ENCODE peak calls at places on chromosomes 6 and 20, in ten cellular contexts. One of them, this sample, is unnamed.

GRCh38 chr6:548091-548490 is 108.8 kb downstream of the HUS1B start:
- DNase-seq in activated CD4-positive, alpha-beta T cell treated with anti-CD3 and anti-CD28 coated beads, Interleukin-2, amount 50 U/mL, for 1 hour: no peak
- DNase-seq in stimulated activated naive CD8-positive, alpha-beta T cell treated with anti-CD3 and anti-CD28 coated beads, Interleukin-15, Interleukin-2, amounts not matched to agents 100 U/mL and 50 U/mL, for 24 hours: no peak
- DNase-seq in C1 segment of cervical spinal cord: no peak
- DNase-seq in CD4-positive, CD25-positive, alpha-beta regulatory T cell: no peak
- DNase-seq in activated naive CD4-positive, alpha-beta T cell treated with anti-CD3 and anti-CD28 coated beads for 36 hours: peak
- DNase-seq in progenitor cell of endocrine pancreas: no peak
- DNase-seq in psoas muscle: no peak
- DNase-seq in left colon: no peak
- DNase-seq in HCEC 1CT: no peak
- DNase-seq in this sample: no peak

GRCh38 chr6:33826537-33826936 is 22.7 kb upstream of the MLN start:
- DNase-seq in psoas muscle: no peak
- DNase-seq in stimulated activated naive CD8-positive, alpha-beta T cell treated with anti-CD3 and anti-CD28 coated beads, Interleukin-15, Interleukin-2, amounts not matched to agents 100 U/mL and 50 U/mL, for 24 hours: no peak
- DNase-seq in activated CD4-positive, alpha-beta T cell treated with anti-CD3 and anti-CD28 coated beads, Interleukin-2, amount 50 U/mL, for 1 hour: no peak
- DNase-seq in left colon: no peak
- DNase-seq in CD4-positive, CD25-positive, alpha-beta regulatory T cell: no peak
- DNase-seq in progenitor cell of endocrine pancreas: no peak
- DNase-seq in activated naive CD4-positive, alpha-beta T cell treated with anti-CD3 and anti-CD28 coated beads for 36 hours: no peak
- DNase-seq in HCEC 1CT: no peak
- DNase-seq in C1 segment of cervical spinal cord: no peak
- DNase-seq in this sample: no peak

GRCh38 chr6:118993803-118994231 is 58.9 kb upstream of the MCM9 start:
- DNase-seq in HCEC 1CT: no peak
- DNase-seq in progenitor cell of endocrine pancreas: no peak
- DNase-seq in psoas muscle: no peak
- DNase-seq in C1 segment of cervical spinal cord: no peak
- DNase-seq in activated CD4-positive, alpha-beta T cell treated with anti-CD3 and anti-CD28 coated beads, Interleukin-2, amount 50 U/mL, for 1 hour: no peak
- DNase-seq in left colon: no peak
- DNase-seq in stimulated activated naive CD8-positive, alpha-beta T cell treated with anti-CD3 and anti-CD28 coated beads, Interleukin-15, Interleukin-2, amounts not matched to agents 100 U/mL and 50 U/mL, for 24 hours: no peak
- DNase-seq in CD4-positive, CD25-positive, alpha-beta regulatory T cell: no peak
- DNase-seq in activated naive CD4-positive, alpha-beta T cell treated with anti-CD3 and anti-CD28 coated beads for 36 hours: no peak
- DNase-seq in this sample: no peak

GRCh38 chr20:14189794-14190402 is 147.5 kb downstream of the FLRT3 start:
- DNase-seq in activated naive CD4-positive, alpha-beta T cell treated with anti-CD3 and anti-CD28 coated beads for 36 hours: no peak
- DNase-seq in psoas muscle: no peak
- DNase-seq in activated CD4-positive, alpha-beta T cell treated with anti-CD3 and anti-CD28 coated beads, Interleukin-2, amount 50 U/mL, for 1 hour: no peak
- DNase-seq in HCEC 1CT: peak
- DNase-seq in C1 segment of cervical spinal cord: no peak
- DNase-seq in progenitor cell of endocrine pancreas: no peak
- DNase-seq in CD4-positive, CD25-positive, alpha-beta regulatory T cell: no peak
- DNase-seq in stimulated activated naive CD8-positive, alpha-beta T cell treated with anti-CD3 and anti-CD28 coated beads, Interleukin-15, Interleukin-2, amounts not matched to agents 100 U/mL and 50 U/mL, for 24 hours: no peak
- DNase-seq in left colon: no peak
- DNase-seq in this sample: peak

GRCh38 chr6:52352239-52353008 is 9.5 kb upstream of the PAQR8 start:
- DNase-seq in psoas muscle: no peak
- DNase-seq in CD4-positive, CD25-positive, alpha-beta regulatory T cell: no peak
- DNase-seq in stimulated activated naive CD8-positive, alpha-beta T cell treated with anti-CD3 and anti-CD28 coated beads, Interleukin-15, Interleukin-2, amounts not matched to agents 100 U/mL and 50 U/mL, for 24 hours: no peak
- DNase-seq in HCEC 1CT: peak
- DNase-seq in progenitor cell of endocrine pancreas: no peak
- DNase-seq in left colon: no peak
- DNase-seq in activated CD4-positive, alpha-beta T cell treated with anti-CD3 and anti-CD28 coated beads, Interleukin-2, amount 50 U/mL, for 1 hour: no peak
- DNase-seq in C1 segment of cervical spinal cord: no peak
- DNase-seq in activated naive CD4-positive, alpha-beta T cell treated with anti-CD3 and anti-CD28 coated beads for 36 hours: no peak
- DNase-seq in this sample: peak

GRCh38 chr6:104596091-104596490 is 263.6 kb downstream of the HACE1 start:
- DNase-seq in left colon: no peak
- DNase-seq in HCEC 1CT: no peak
- DNase-seq in C1 segment of cervical spinal cord: no peak
- DNase-seq in stimulated activated naive CD8-positive, alpha-beta T cell treated with anti-CD3 and anti-CD28 coated beads, Interleukin-15, Interleukin-2, amounts not matched to agents 100 U/mL and 50 U/mL, for 24 hours: no peak
- DNase-seq in psoas muscle: no peak
- DNase-seq in CD4-positive, CD25-positive, alpha-beta regulatory T cell: no peak
- DNase-seq in activated CD4-positive, alpha-beta T cell treated with anti-CD3 and anti-CD28 coated beads, Interleukin-2, amount 50 U/mL, for 1 hour: no peak
- DNase-seq in progenitor cell of endocrine pancreas: no peak
- DNase-seq in activated naive CD4-positive, alpha-beta T cell treated with anti-CD3 and anti-CD28 coated beads for 36 hours: no peak
- DNase-seq in this sample: no peak

GRCh38 chr20:48761023-48761785 is 66.6 kb downstream of the PREX1 start:
- DNase-seq in activated naive CD4-positive, alpha-beta T cell treated with anti-CD3 and anti-CD28 coated beads for 36 hours: peak
- DNase-seq in HCEC 1CT: no peak
- DNase-seq in C1 segment of cervical spinal cord: no peak
- DNase-seq in activated CD4-positive, alpha-beta T cell treated with anti-CD3 and anti-CD28 coated beads, Interleukin-2, amount 50 U/mL, for 1 hour: peak
- DNase-seq in progenitor cell of endocrine pancreas: no peak
- DNase-seq in psoas muscle: no peak
- DNase-seq in CD4-positive, CD25-positive, alpha-beta regulatory T cell: peak
- DNase-seq in stimulated activated naive CD8-positive, alpha-beta T cell treated with anti-CD3 and anti-CD28 coated beads, Interleukin-15, Interleukin-2, amounts not matched to agents 100 U/mL and 50 U/mL, for 24 hours: peak
- DNase-seq in left colon: peak
- DNase-seq in this sample: no peak

GRCh38 chr6:148521586-148521985 is 178.9 kb downstream of the SASH1 start:
- DNase-seq in activated CD4-positive, alpha-beta T cell treated with anti-CD3 and anti-CD28 coated beads, Interleukin-2, amount 50 U/mL, for 1 hour: no peak
- DNase-seq in HCEC 1CT: peak
- DNase-seq in psoas muscle: no peak
- DNase-seq in activated naive CD4-positive, alpha-beta T cell treated with anti-CD3 and anti-CD28 coated beads for 36 hours: no peak
- DNase-seq in stimulated activated naive CD8-positive, alpha-beta T cell treated with anti-CD3 and anti-CD28 coated beads, Interleukin-15, Interleukin-2, amounts not matched to agents 100 U/mL and 50 U/mL, for 24 hours: no peak
- DNase-seq in left colon: no peak
- DNase-seq in CD4-positive, CD25-positive, alpha-beta regulatory T cell: no peak
- DNase-seq in C1 segment of cervical spinal cord: no peak
- DNase-seq in progenitor cell of endocrine pancreas: no peak
- DNase-seq in this sample: no peak

GRCh38 chr6:33215761-33216649 is 7.7 kb downstream of the RING1 start:
- DNase-seq in CD4-positive, CD25-positive, alpha-beta regulatory T cell: no peak
- DNase-seq in C1 segment of cervical spinal cord: no peak
- DNase-seq in stimulated activated naive CD8-positive, alpha-beta T cell treated with anti-CD3 and anti-CD28 coated beads, Interleukin-15, Interleukin-2, amounts not matched to agents 100 U/mL and 50 U/mL, for 24 hours: no peak
- DNase-seq in progenitor cell of endocrine pancreas: no peak
- DNase-seq in left colon: no peak
- DNase-seq in activated CD4-positive, alpha-beta T cell treated with anti-CD3 and anti-CD28 coated beads, Interleukin-2, amount 50 U/mL, for 1 hour: no peak
- DNase-seq in activated naive CD4-positive, alpha-beta T cell treated with anti-CD3 and anti-CD28 coated beads for 36 hours: no peak
- DNase-seq in HCEC 1CT: no peak
- DNase-seq in psoas muscle: no peak
- DNase-seq in this sample: no peak

This sample was measured in HFF-Myc.